ENCODE peak calls at places on chromosomes 4 and X, in six cellular contexts. G is glomerular endothelial cell; K is stimulated activated CD4-positive, alpha-beta T cell treated with anti-CD3 and anti-CD28 coated beads, Interleukin-1b, Interleukin-23, amount 100 ng/mL, for 24 hours; C is EL; F is lung; Z is fibroblast of lung. I is an unnamed sample.

GRCh38 chrX:16832301-16832700 is 37.9 kb downstream of the RBBP7 start:
- DNase-seq in G (no peak), K (no peak), C (no peak), F (no peak), Z (peak; percentile 43), I (no peak)

GRCh38 chr4:186676531-186677158 is 47.0 kb downstream of the FAT1 start:
- DNase-seq in G (no peak), K (no peak), C (peak; percentile 86), F (no peak), Z (peak; percentile 98), I (peak; percentile 67)

GRCh38 chr4:54754394-54754793 is 96.6 kb downstream of the KIT start:
- DNase-seq in G (no peak), K (no peak), C (no peak), F (no peak), Z (no peak), I (no peak)

GRCh38 chr4:75666299-75666698 is 6.9 kb downstream of the G3BP2 start:
- DNase-seq in G (no peak), K (no peak), C (no peak), F (no peak), Z (no peak), I (no peak)

GRCh38 chr4:153520227-153520626 is 54.1 kb downstream of the TMEM131L start:
- DNase-seq in G (no peak), K (no peak), C (no peak), F (no peak), Z (no peak), I (no peak)

GRCh38 chr4:153087671-153088194 is 116.5 kb upstream of the TRIM2 start:
- DNase-seq in G (no peak), K (no peak), C (no peak), F (no peak), Z (no peak), I (no peak)

GRCh38 chr4:111957992-111958391 is 187.3 kb upstream of the FAM241A start:
- DNase-seq in G (no peak), K (no peak), C (no peak), F (no peak), Z (no peak), I (no peak)

GRCh38 chrX:139506318-139506717 is 24.2 kb upstream of the F9 start:
- DNase-seq in G (no peak), K (no peak), C (no peak), F (no peak), Z (no peak), I (no peak)

GRCh38 chr4:2793578-2793919 is 664 bp downstream of the SH3BP2 start:
- DNase-seq in G (no peak), K (no peak), C (peak; percentile 65), F (no peak), Z (peak; percentile 50), I (peak; percentile 78)

GRCh38 chr4:4651811-4652609 is 110.2 kb upstream of the STX18 start:
- DNase-seq in G (no peak), K (no peak), C (no peak), F (no peak), Z (peak; percentile 29), I (no peak)

GRCh38 chr4:139786494-139787354 is 121.1 kb downstream of the MGST2 start:
- DNase-seq in G (no peak), K (no peak), C (no peak), F (no peak), Z (no peak), I (no peak)

GRCh38 chr4:156560701-156561100 is 410.9 kb downstream of the PDGFC start:
- DNase-seq in G (no peak), K (no peak), C (no peak), F (no peak), Z (peak; percentile 37), I (no peak)

GRCh38 chr4:37385424-37385823 is 140.9 kb downstream of the NWD2 start:
- DNase-seq in G (no peak), K (no peak), C (no peak), F (no peak), Z (no peak), I (no peak)

GRCh38 chr4:180560896-180561295 is 1682.3 kb upstream of the TENM3 start:
- DNase-seq in G (no peak), K (no peak), C (no peak), F (no peak), Z (peak; percentile 73), I (no peak)

GRCh38 chrX:107712231-107713204 is 63.1 kb downstream of the TSC22D3 start:
- DNase-seq in G (no peak), K (no peak), C (no peak), F (no peak), Z (peak; percentile 64), I (no peak)

GRCh38 chr4:59388359-59388758 is 1811.8 kb upstream of the ADGRL3 start:
- DNase-seq in G (no peak), K (no peak), C (no peak), F (no peak), Z (no peak), I (no peak)

GRCh38 chrX:123884809-123885408 is 25.1 kb downstream of the XIAP start:
- DNase-seq in G (no peak), K (no peak), C (peak; percentile 39), F (peak; percentile 16), Z (peak; percentile 38), I (peak; percentile 37)

GRCh38 chr4:1043658-1044468 is 32.4 kb downstream of the FGFRL1 start:
- DNase-seq in G (peak; percentile 83), K (no peak), C (peak; percentile 99), F (peak; percentile 89), Z (peak; percentile 99), I (peak; percentile 98)

GRCh38 chr4:138614462-138615142 is 372.5 kb upstream of the SLC7A11 start:
- DNase-seq in G (no peak), K (no peak), C (no peak), F (no peak), Z (no peak), I (no peak)

GRCh38 chr4:9703391-9703790 is 78.0 kb upstream of the DRD5 start:
- DNase-seq in G (no peak), K (peak; percentile 39), C (peak; percentile 42), F (peak; percentile 61), Z (no peak), I (no peak)

GRCh38 chr4:87975466-87975865 is at the start of gene SPP1:
- DNase-seq in G (no peak), K (no peak), C (peak; percentile 45), F (no peak), Z (peak; percentile 68), I (no peak)

GRCh38 chr4:184267673-184268573 is 50.2 kb upstream of the ENPP6 start:
- DNase-seq in G (no peak), K (peak; percentile 56), C (peak; percentile 86), F (peak; percentile 56), Z (peak; percentile 94), I (peak; percentile 69)

GRCh38 chr4:139222215-139222614 is 45.2 kb upstream of the ELF2 start:
- DNase-seq in G (no peak), K (no peak), C (no peak), F (no peak), Z (no peak), I (no peak)

GRCh38 chrX:40132751-40133150 is 35.0 kb upstream of the BCOR start:
- DNase-seq in G (no peak), K (no peak), C (peak; percentile 80), F (peak; percentile 65), Z (peak; percentile 86), I (peak; percentile 79)

GRCh38 chr4:101763576-101763975 is 27.0 kb upstream of the BANK1 start:
- DNase-seq in G (no peak), K (no peak), C (no peak), F (no peak), Z (no peak), I (no peak)

GRCh38 chr4:147578057-147578476 is 39.1 kb upstream of the TMEM184C start:
- DNase-seq in G (peak; percentile 92), K (no peak), C (peak; percentile 98), F (no peak), Z (peak; percentile 96), I (peak; percentile 73)

GRCh38 chrX:72107320-72107719 is 24.4 kb downstream of the RTL5 start:
- DNase-seq in G (no peak), K (no peak), C (peak; percentile 72), F (no peak), Z (no peak), I (no peak)